ENCODE peak calls at places on chromosomes 7 and 10, in nine cellular contexts. K is right cardiac atrium, R is upper lobe of right lung, V is cardiac muscle cell, N is PC-9, G is esophagus muscularis mucosa, X is psoas muscle, O is OCI-LY7, E is heart left ventricle. I is an unnamed sample. For H3K9me3 and H3K4me1, the result is how much of the 10 kb centered on the place peaks cover.

GRCh38 chr7:116546916-116547315 is 22.1 kb downstream of the CAV1 start:
- DNase-seq in K (no peak), R (no peak), V (no peak), N (no peak), G (no peak), X (no peak), O (no peak), E (no peak), I (no peak)

GRCh38 chr10:50937230-50937907 is 51.9 kb upstream of the A1CF start:
- DNase-seq in K (no peak), R (no peak), V (peak), N (no peak), G (no peak), X (no peak), O (no peak), E (no peak), I (no peak)

GRCh38 chr10:21242915-21243314 is 282.6 kb downstream of the SKIDA1 start:
- DNase-seq in K (no peak), R (no peak), V (no peak), N (no peak), G (no peak), X (no peak), O (no peak), E (no peak), I (no peak)

GRCh38 chr10:14595526-14596182 is 179.0 kb downstream of the FAM107B start:
- DNase-seq in K (no peak), R (no peak), V (no peak), N (no peak), G (no peak), X (no peak), O (no peak), E (no peak), I (no peak)

GRCh38 chr10:125001313-125002043 is 59.6 kb downstream of the ZRANB1 start:
- DNase-seq in K (peak), R (peak), V (no peak), N (no peak), G (no peak), X (no peak), O (no peak), E (peak), I (no peak)

GRCh38 chr10:116764979-116765378 is 22.6 kb upstream of the HSPA12A start:
- DNase-seq in K (no peak), R (no peak), V (no peak), N (no peak), G (no peak), X (no peak), O (no peak), E (no peak), I (no peak)

GRCh38 chr7:14761506-14762296 is 140.8 kb downstream of the DGKB start:
- DNase-seq in K (peak), R (no peak), V (peak), N (no peak), G (no peak), X (peak), O (no peak), E (peak), I (no peak)

GRCh38 chr7:6934981-6935380 is 108.9 kb upstream of the CCZ1B start:
- DNase-seq in K (no peak), R (no peak), V (no peak), N (no peak), G (no peak), X (no peak), O (no peak), E (no peak), I (no peak)

DNA sequence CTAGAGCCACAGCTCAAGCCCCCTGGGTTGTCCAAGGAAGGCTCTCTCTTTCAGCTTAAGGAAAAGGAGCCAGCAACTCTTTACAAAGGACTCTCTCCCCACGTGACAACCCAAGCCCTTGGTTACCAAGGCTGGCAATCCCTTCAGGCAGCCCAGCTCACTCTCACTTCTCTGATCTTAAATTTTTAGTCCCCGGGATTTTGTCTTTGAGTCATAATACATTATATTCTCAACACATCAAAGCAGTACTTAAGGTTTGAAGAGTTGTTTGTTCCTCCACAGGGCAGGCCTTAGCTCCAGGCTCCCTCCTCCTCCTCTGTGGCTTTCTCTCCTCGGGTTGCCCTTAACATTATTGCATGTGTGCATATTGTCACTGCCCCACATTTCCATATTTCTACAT is 10.0 kb downstream of the GARIN1A start:
- DNase-seq in K (no peak), R (no peak), V (no peak), N (no peak), G (no peak), X (no peak), O (no peak), E (no peak), I (no peak)
- H3K9me3 ChIP-seq in K (under half), R (under half), V (under half), N (under half), G (under half), X (under half), O (under half), E (under half), I (under half)

DNA sequence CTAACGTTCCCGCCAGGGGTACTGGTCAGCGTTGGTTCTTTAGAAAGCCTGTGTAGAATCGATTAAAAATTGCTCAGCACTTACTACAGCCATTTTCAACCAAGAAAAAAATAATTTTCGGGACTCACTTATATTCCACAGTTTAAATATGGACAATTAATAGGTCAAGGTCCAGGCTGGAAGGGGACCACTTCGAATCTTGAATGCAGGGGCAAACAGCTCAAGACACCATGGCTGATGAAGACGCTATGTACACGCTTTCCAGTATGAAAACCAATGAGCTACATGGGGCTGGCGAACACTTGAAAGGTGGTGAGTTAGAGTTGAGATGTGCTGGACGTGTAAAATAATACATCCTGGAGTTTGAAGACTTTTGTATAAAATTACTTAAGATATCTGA is 87.2 kb downstream of the PRKCQ start:
- DNase-seq in K (no peak), R (no peak), V (no peak), N (no peak), G (peak), X (no peak), O (no peak), E (no peak), I (no peak)
- H3K4me1 ChIP-seq in K (under half), R (under half), V (under half), N (under half), G (under half), X (under half), O (under half), E (under half), I (under half)

GRCh38 chr7:127034171-127034806 is 218.5 kb downstream of the GRM8 start:
- DNase-seq in K (no peak), R (no peak), V (no peak), N (no peak), G (no peak), X (no peak), O (no peak), E (no peak), I (no peak)

GRCh38 chr7:127035203-127035849 is 217.4 kb downstream of the GRM8 start:
- DNase-seq in K (no peak), R (no peak), V (no peak), N (no peak), G (no peak), X (no peak), O (no peak), E (no peak), I (no peak)

GRCh38 chr7:127029823-127030222 is 222.9 kb downstream of the GRM8 start:
- DNase-seq in K (no peak), R (no peak), V (no peak), N (no peak), G (no peak), X (no peak), O (no peak), E (no peak), I (no peak)
- H3K9me3 ChIP-seq in K (under half), R (under half), V (under half), N (under half), G (under half), X (under half), O (under half), E (under half), I (under half)

GRCh38 chr10:23192396-23192740 is 256 bp downstream of the PTF1A start:
- DNase-seq in K (no peak), R (no peak), V (no peak), N (no peak), G (peak), X (no peak), O (no peak), E (no peak), I (peak)
- H3K4me1 ChIP-seq in K (under half), R (under half), V (under half), N (under half), G (under half), X (under half), O (under half), E (under half), I (under half)

DNA sequence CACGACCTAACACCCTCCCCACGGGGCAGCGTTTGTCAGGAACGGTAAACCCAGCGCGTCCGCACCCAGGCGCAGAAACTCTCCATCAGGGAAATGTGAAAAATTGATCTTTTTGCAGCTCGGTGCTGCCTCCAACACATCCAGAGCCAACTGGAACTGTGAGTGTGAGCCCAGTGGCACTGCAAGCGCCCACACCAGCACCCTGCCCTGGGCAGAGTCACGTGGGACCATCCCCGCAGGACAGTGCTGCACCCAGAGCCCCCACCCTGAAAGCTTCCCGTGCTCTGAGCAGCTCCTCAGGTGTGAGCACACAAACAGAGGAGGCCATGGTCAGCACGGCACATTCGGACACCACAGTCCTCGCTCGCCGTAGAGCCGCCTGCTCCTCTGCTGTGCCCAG is 330.9 kb downstream of the DNAJB6 start:
- DNase-seq in K (no peak), R (peak), V (no peak), N (no peak), G (no peak), X (no peak), O (no peak), E (no peak), I (no peak)
- H3K9me3 ChIP-seq in K (under half), R (under half), V (under half), N (under half), G (under half), X (under half), O (under half), E (under half), I (under half)

GRCh38 chr10:70478191-70479160 is at the start of gene PALD1:
- DNase-seq in K (peak), R (peak), V (peak), N (peak), G (no peak), X (peak), O (peak), E (peak), I (no peak)

GRCh38 chr10:70480254-70480861 is 1.8 kb downstream of the PALD1 start:
- DNase-seq in K (no peak), R (no peak), V (no peak), N (no peak), G (no peak), X (no peak), O (peak), E (no peak), I (no peak)

GRCh38 chr10:70481105-70481504 is 2.5 kb downstream of the PALD1 start:
- DNase-seq in K (no peak), R (no peak), V (no peak), N (no peak), G (no peak), X (no peak), O (no peak), E (no peak), I (no peak)

GRCh38 chr10:70479161-70479531 is 579 bp downstream of the PALD1 start:
- DNase-seq in K (no peak), R (no peak), V (no peak), N (no peak), G (no peak), X (no peak), O (peak), E (no peak), I (no peak)

GRCh38 chr10:70479626-70480253 is 1.2 kb downstream of the PALD1 start:
- DNase-seq in K (no peak), R (no peak), V (no peak), N (no peak), G (no peak), X (peak), O (no peak), E (no peak), I (no peak)
- H3K4me1 ChIP-seq in K (under half), R (half or more), V (under half), N (under half), G (half or more), X (half or more), O (half or more), E (half or more), I (under half)

GRCh38 chr10:129843131-129843541 is 120.9 kb downstream of the EBF3 start:
- DNase-seq in K (no peak), R (peak), V (no peak), N (no peak), G (no peak), X (no peak), O (no peak), E (no peak), I (no peak)
- H3K9me3 ChIP-seq in K (under half), R (under half), V (under half), N (under half), G (under half), X (under half), O (under half), E (under half), I (under half)

GRCh38 chr10:74928742-74929191 is 102.4 kb downstream of the KAT6B start:
- DNase-seq in K (no peak), R (no peak), V (peak), N (no peak), G (no peak), X (no peak), O (no peak), E (no peak), I (no peak)
- H3K4me1 ChIP-seq in K (under half), R (half or more), V (under half), N (half or more), G (half or more), X (half or more), O (under half), E (half or more), I (half or more)

DNA sequence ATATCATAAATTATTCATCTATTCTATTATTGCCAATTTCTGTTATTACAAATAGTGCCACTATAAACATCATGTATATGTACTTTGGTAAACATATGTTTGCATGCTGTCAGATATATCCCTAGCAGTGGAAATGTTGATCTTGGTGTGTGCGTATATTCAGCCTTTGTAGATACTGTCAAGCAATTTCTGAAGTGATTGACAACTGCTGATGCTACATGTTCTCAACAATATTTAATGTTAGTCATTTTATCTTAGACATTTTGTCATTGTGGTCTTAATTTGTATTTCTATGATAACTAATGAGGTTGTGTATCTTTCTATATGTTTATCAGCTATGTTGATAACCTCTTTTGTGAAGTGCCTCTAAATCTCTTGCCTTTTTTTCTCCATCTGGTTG is 186.5 kb upstream of the NRG3 start:
- DNase-seq in K (no peak), R (no peak), V (no peak), N (no peak), G (no peak), X (no peak), O (no peak), E (no peak), I (no peak)
- H3K9me3 ChIP-seq in K (under half), R (under half), V (under half), N (under half), G (under half), X (under half), O (under half), E (under half), I (under half)

GRCh38 chr7:112263519-112263918 is 57.0 kb downstream of the ZNF277 start:
- DNase-seq in K (no peak), R (no peak), V (no peak), N (no peak), G (no peak), X (no peak), O (no peak), E (no peak), I (no peak)
- H3K4me1 ChIP-seq in K (under half), R (under half), V (under half), N (under half), G (under half), X (under half), O (under half), E (under half), I (under half)